ENCODE peak calls at places on chromosomes 3 and 15, in eight cellular contexts. P is stimulated activated CD8-positive, alpha-beta memory T cell treated with anti-CD3 and anti-CD28 coated beads, Interleukin-7, amount 100 ng/mL, for 1 hour; M is mucosa of descending colon; Y is NCI-H2081; N is HTR-8/SVneo; Z is NCI-H510A treated with DMSO at 0.1 percent for 48 hours; A is ACHN; E is adipocyte. C is an unnamed sample.

GRCh38 chr15:63450884-63451225 is 53.5 kb upstream of the USP3 start:
- DNase-seq in E (no peak), A (no peak), P (no peak), N (no peak), Z (no peak), M (no peak), Y (no peak), C (no peak)

GRCh38 chr3:47024932-47025331 is 45.5 kb downstream of the NBEAL2 start:
- DNase-seq in N (no peak), M (no peak), Z (no peak), Y (no peak), E (peak), A (no peak), P (no peak), C (no peak)

GRCh38 chr3:172904817-172905479 is 154.4 kb downstream of the ECT2 start:
- DNase-seq in E (no peak), Y (no peak), Z (no peak), P (no peak), N (no peak), A (no peak), M (no peak), C (no peak)

GRCh38 chr3:114650808-114651207 is 357.0 kb downstream of the TIGIT start:
- DNase-seq in A (peak), Y (no peak), M (no peak), P (no peak), E (peak), Z (no peak), N (peak), C (no peak)

GRCh38 chr3:32285910-32286309 is 47.4 kb downstream of the CMTM8 start:
- DNase-seq in N (no peak), M (no peak), Z (peak), A (no peak), P (no peak), Y (peak), E (no peak), C (no peak)

GRCh38 chr3:29503969-29504368 is 223.1 kb downstream of the RBMS3 start:
- DNase-seq in Z (no peak), P (no peak), Y (no peak), N (no peak), E (no peak), A (no peak), M (no peak), C (no peak)

GRCh38 chr3:124363451-124363850 is 366.8 kb upstream of the UMPS start:
- DNase-seq in E (peak), Y (peak), A (no peak), N (peak), M (no peak), P (no peak), Z (no peak), C (no peak)

GRCh38 chr3:55322649-55323048 is 164.5 kb downstream of the WNT5A start:
- DNase-seq in Z (no peak), M (no peak), P (no peak), N (no peak), E (no peak), A (no peak), Y (peak), C (no peak)

GRCh38 chr3:13019243-13019701 is 54.0 kb downstream of the IQSEC1 start:
- DNase-seq in E (peak), N (peak), M (no peak), A (no peak), Y (no peak), P (no peak), Z (no peak), C (no peak)

C was measured in GM13977.